ENCODE peak calls at places on chromosomes 4 and X, in five cellular contexts. One of them, this sample, is unnamed.
A peak's percentile ranks its signal among the peaks of the same experiment; 100 is the strongest.

GRCh38 chr4:106095408-106095807 is 200.1 kb downstream of the NPNT start:
- DNase-seq in A549: no peak
- DNase-seq in K562: no peak
- DNase-seq in HEK293T: no peak
- DNase-seq in HepG2: peak; percentile 32
- DNase-seq in this sample: peak; percentile 2

GRCh38 chrX:49860867-49861535 is 18.3 kb upstream of the USP27X start:
- DNase-seq in A549: no peak
- DNase-seq in HepG2: no peak
- DNase-seq in K562: peak; percentile 25
- DNase-seq in HEK293T: no peak
- DNase-seq in this sample: no peak

GRCh38 chr4:174189392-174190029 is 94.0 kb downstream of the FBXO8 start:
- DNase-seq in HEK293T: no peak
- DNase-seq in A549: no peak
- DNase-seq in HepG2: no peak
- DNase-seq in K562: no peak
- DNase-seq in this sample: no peak

GRCh38 chrX:10106801-10107200 is 50.0 kb upstream of the CLCN4 start:
- DNase-seq in A549: no peak
- DNase-seq in K562: no peak
- DNase-seq in HepG2: no peak
- DNase-seq in HEK293T: no peak
- DNase-seq in this sample: no peak

GRCh38 chr4:45350438-45350837 is 624.1 kb upstream of the GNPDA2 start:
- DNase-seq in HEK293T: no peak
- DNase-seq in A549: no peak
- DNase-seq in HepG2: no peak
- DNase-seq in K562: no peak
- DNase-seq in this sample: no peak

GRCh38 chr4:181078236-181078635 is 1165.0 kb upstream of the TENM3 start:
- DNase-seq in A549: no peak
- DNase-seq in HEK293T: no peak
- DNase-seq in K562: no peak
- DNase-seq in HepG2: no peak
- DNase-seq in this sample: peak; percentile 20

GRCh38 chr4:187283306-187283705 is 559.6 kb upstream of the FAT1 start:
- DNase-seq in A549: no peak
- DNase-seq in HEK293T: no peak
- DNase-seq in K562: no peak
- DNase-seq in HepG2: no peak
- DNase-seq in this sample: peak; percentile 46

GRCh38 chr4:1683371-1683902 is 676 bp downstream of the FAM53A start:
- DNase-seq in K562: peak; percentile 43
- DNase-seq in A549: no peak
- DNase-seq in HEK293T: no peak
- DNase-seq in HepG2: no peak
- DNase-seq in this sample: peak; percentile 88

GRCh38 chr4:15926486-15926885 is 12.1 kb downstream of the FGFBP1 start:
- DNase-seq in HepG2: no peak
- DNase-seq in K562: no peak
- DNase-seq in HEK293T: no peak
- DNase-seq in A549: no peak
- DNase-seq in this sample: peak; percentile 11

GRCh38 chr4:80097395-80098177 is 24.6 kb upstream of the ANTXR2 start:
- DNase-seq in K562: peak; percentile 68
- DNase-seq in HepG2: no peak
- DNase-seq in A549: no peak
- DNase-seq in HEK293T: no peak
- DNase-seq in this sample: peak; percentile 83

GRCh38 chrX:135396109-135396508 is 25.6 kb upstream of the SMIM10L2A start:
- DNase-seq in A549: no peak
- DNase-seq in HepG2: no peak
- DNase-seq in HEK293T: no peak
- DNase-seq in K562: no peak
- DNase-seq in this sample: peak; percentile 3

GRCh38 chrX:154506483-154507332 is 9.3 kb downstream of the FAM3A start:
- DNase-seq in HEK293T: no peak
- DNase-seq in HepG2: no peak
- DNase-seq in A549: no peak
- DNase-seq in K562: no peak
- DNase-seq in this sample: no peak

GRCh38 chr4:13547563-13548041 is 3.3 kb upstream of the NKX3-2 start:
- DNase-seq in HepG2: no peak
- DNase-seq in K562: no peak
- DNase-seq in HEK293T: no peak
- DNase-seq in A549: no peak
- DNase-seq in this sample: no peak

GRCh38 chr4:87093443-87094123 is 126.8 kb downstream of the KLHL8 start:
- DNase-seq in HEK293T: peak; percentile 65
- DNase-seq in HepG2: peak; percentile 56
- DNase-seq in K562: peak; percentile 68
- DNase-seq in A549: peak; percentile 55
- DNase-seq in this sample: peak; percentile 72

GRCh38 chr4:41264212-41264611 is 7.5 kb downstream of the UCHL1 start:
- DNase-seq in A549: no peak
- DNase-seq in HepG2: no peak
- DNase-seq in K562: no peak
- DNase-seq in HEK293T: no peak
- DNase-seq in this sample: no peak

GRCh38 chr4:4480685-4481393 is 61.0 kb downstream of the STX18 start:
- DNase-seq in HepG2: no peak
- DNase-seq in HEK293T: no peak
- DNase-seq in A549: no peak
- DNase-seq in K562: no peak
- DNase-seq in this sample: peak; percentile 41

GRCh38 chr4:10074767-10075105 is 41.9 kb downstream of the WDR1 start:
- DNase-seq in HEK293T: peak; percentile 43
- DNase-seq in A549: peak; percentile 41
- DNase-seq in HepG2: no peak
- DNase-seq in K562: peak; percentile 37
- DNase-seq in this sample: peak; percentile 70

GRCh38 chr4:19823781-19824180 is 427.9 kb upstream of the SLIT2 start:
- DNase-seq in HEK293T: peak; percentile 39
- DNase-seq in HepG2: no peak
- DNase-seq in A549: no peak
- DNase-seq in K562: no peak
- DNase-seq in this sample: no peak

GRCh38 chrX:124651031-124651430 is 304.7 kb downstream of the SH2D1A start:
- DNase-seq in A549: no peak
- DNase-seq in HepG2: no peak
- DNase-seq in HEK293T: no peak
- DNase-seq in K562: no peak
- DNase-seq in this sample: no peak

GRCh38 chr4:77818667-77819408 is at the start of gene CNOT6L:
- DNase-seq in A549: peak; percentile 5
- DNase-seq in K562: peak; percentile 70
- DNase-seq in HEK293T: peak; percentile 27
- DNase-seq in HepG2: no peak
- DNase-seq in this sample: peak; percentile 73

GRCh38 chr4:20480161-20480947 is 219.9 kb upstream of the PACRGL start:
- DNase-seq in HepG2: no peak
- DNase-seq in A549: no peak
- DNase-seq in K562: peak; percentile 59
- DNase-seq in HEK293T: no peak
- DNase-seq in this sample: no peak

GRCh38 chr4:98293089-98293887 is 32.1 kb downstream of the RAP1GDS1 start:
- DNase-seq in K562: no peak
- DNase-seq in A549: no peak
- DNase-seq in HEK293T: no peak
- DNase-seq in HepG2: no peak
- DNase-seq in this sample: peak; percentile 33

GRCh38 chr4:45692131-45692530 is 431.7 kb downstream of the GABRG1 start:
- DNase-seq in HEK293T: no peak
- DNase-seq in HepG2: no peak
- DNase-seq in K562: no peak
- DNase-seq in A549: no peak
- DNase-seq in this sample: no peak

GRCh38 chrX:154603438-154604430 is 15.3 kb downstream of the CTAG1B start:
- DNase-seq in K562: no peak
- DNase-seq in HepG2: no peak
- DNase-seq in HEK293T: peak; percentile 2
- DNase-seq in A549: peak; percentile 36
- DNase-seq in this sample: peak; percentile 57

GRCh38 chr4:153564630-153565525 is 98.7 kb downstream of the TMEM131L start:
- DNase-seq in HepG2: peak; percentile 98
- DNase-seq in A549: no peak
- DNase-seq in K562: no peak
- DNase-seq in HEK293T: no peak
- DNase-seq in this sample: peak; percentile 60

GRCh38 chr4:139770361-139770760 is 104.7 kb downstream of the MGST2 start:
- DNase-seq in HEK293T: no peak
- DNase-seq in HepG2: no peak
- DNase-seq in A549: no peak
- DNase-seq in K562: no peak
- DNase-seq in this sample: no peak

GRCh38 chr4:61277785-61278184 is 77.7 kb downstream of the ADGRL3 start:
- DNase-seq in K562: no peak
- DNase-seq in A549: no peak
- DNase-seq in HepG2: no peak
- DNase-seq in HEK293T: no peak
- DNase-seq in this sample: no peak

GRCh38 chrX:64265265-64265664 is 34.9 kb upstream of the ASB12 start:
- DNase-seq in HEK293T: no peak
- DNase-seq in A549: no peak
- DNase-seq in HepG2: no peak
- DNase-seq in K562: no peak
- DNase-seq in this sample: no peak

GRCh38 chrX:67780694-67781109 is 236.9 kb downstream of the AR start:
- DNase-seq in HEK293T: no peak
- DNase-seq in A549: no peak
- DNase-seq in HepG2: no peak
- DNase-seq in K562: peak; percentile 50
- DNase-seq in this sample: peak; percentile 78

GRCh38 chr4:111512081-111512774 is 633.0 kb upstream of the FAM241A start:
- DNase-seq in HEK293T: no peak
- DNase-seq in A549: peak; percentile 3
- DNase-seq in HepG2: no peak
- DNase-seq in K562: no peak
- DNase-seq in this sample: peak; percentile 95

GRCh38 chrX:115344885-115345653 is 55.6 kb downstream of the LUZP4 start:
- DNase-seq in HEK293T: peak; percentile 77
- DNase-seq in HepG2: peak; percentile 91
- DNase-seq in K562: no peak
- DNase-seq in A549: peak; percentile 62
- DNase-seq in this sample: peak; percentile 95

GRCh38 chr4:169774466-169775445 is 17.0 kb upstream of the HPF1 start:
- DNase-seq in K562: peak; percentile 53
- DNase-seq in HepG2: no peak
- DNase-seq in A549: no peak
- DNase-seq in HEK293T: no peak
- DNase-seq in this sample: no peak

GRCh38 chr4:70671091-70671490 is 4.8 kb upstream of the JCHAIN start:
- DNase-seq in HEK293T: no peak
- DNase-seq in A549: no peak
- DNase-seq in HepG2: no peak
- DNase-seq in K562: no peak
- DNase-seq in this sample: no peak

GRCh38 chr4:151922306-151922705 is 161.5 kb upstream of the GATB start:
- DNase-seq in HEK293T: no peak
- DNase-seq in HepG2: no peak
- DNase-seq in K562: no peak
- DNase-seq in A549: no peak
- DNase-seq in this sample: peak; percentile 4
- TF ChIP-seq BHLHE40 in HEK293T: no peak
- TF ChIP-seq BHLHE40 in HepG2: no peak
- TF ChIP-seq BHLHE40 in K562: no peak
- TF ChIP-seq BHLHE40 in A549: no peak
- TF ChIP-seq BHLHE40 in this sample: no peak

GRCh38 chr4:177964693-177965168 is 522.5 kb upstream of the AGA start:
- DNase-seq in HepG2: no peak
- DNase-seq in HEK293T: no peak
- DNase-seq in A549: no peak
- DNase-seq in K562: no peak
- DNase-seq in this sample: peak; percentile 51
- TF ChIP-seq BHLHE40 in HepG2: no peak
- TF ChIP-seq BHLHE40 in HEK293T: no peak
- TF ChIP-seq BHLHE40 in A549: no peak
- TF ChIP-seq BHLHE40 in K562: no peak
- TF ChIP-seq BHLHE40 in this sample: no peak

GRCh38 chr4:2891294-2891693 is 47.6 kb downstream of the ADD1 start:
- DNase-seq in K562: peak; percentile 10
- DNase-seq in HepG2: no peak
- DNase-seq in HEK293T: no peak
- DNase-seq in A549: no peak
- DNase-seq in this sample: peak; percentile 73
- TF ChIP-seq BHLHE40 in K562: no peak
- TF ChIP-seq BHLHE40 in HepG2: no peak
- TF ChIP-seq BHLHE40 in HEK293T: no peak
- TF ChIP-seq BHLHE40 in A549: no peak
- TF ChIP-seq BHLHE40 in this sample: no peak

DNA sequence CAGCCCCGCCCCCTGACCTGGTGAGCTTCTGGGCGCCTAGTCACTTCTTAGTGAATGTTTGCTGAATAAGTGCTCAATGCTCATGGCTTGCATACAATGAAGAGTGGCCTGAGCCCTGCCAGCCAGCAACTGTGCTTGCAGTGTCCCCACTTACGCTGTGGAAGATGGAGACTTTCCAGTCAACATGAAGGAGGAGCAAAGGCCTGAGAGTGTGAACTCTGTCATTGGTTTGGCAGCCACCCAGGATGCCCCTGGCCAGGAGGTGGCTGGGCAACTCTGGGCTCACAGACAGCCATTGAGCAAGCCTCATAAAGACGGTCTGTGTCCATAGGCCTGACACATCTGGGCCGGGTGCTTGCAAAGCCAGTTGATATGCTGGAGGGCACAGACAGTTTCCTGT is 72.1 kb upstream of the MAMLD1 start:
- DNase-seq in A549: no peak
- DNase-seq in HEK293T: no peak
- DNase-seq in HepG2: no peak
- DNase-seq in K562: no peak
- DNase-seq in this sample: no peak
- TF ChIP-seq BHLHE40 in A549: no peak
- TF ChIP-seq BHLHE40 in HEK293T: no peak
- TF ChIP-seq BHLHE40 in HepG2: no peak
- TF ChIP-seq BHLHE40 in K562: no peak
- TF ChIP-seq BHLHE40 in this sample: no peak

DNA sequence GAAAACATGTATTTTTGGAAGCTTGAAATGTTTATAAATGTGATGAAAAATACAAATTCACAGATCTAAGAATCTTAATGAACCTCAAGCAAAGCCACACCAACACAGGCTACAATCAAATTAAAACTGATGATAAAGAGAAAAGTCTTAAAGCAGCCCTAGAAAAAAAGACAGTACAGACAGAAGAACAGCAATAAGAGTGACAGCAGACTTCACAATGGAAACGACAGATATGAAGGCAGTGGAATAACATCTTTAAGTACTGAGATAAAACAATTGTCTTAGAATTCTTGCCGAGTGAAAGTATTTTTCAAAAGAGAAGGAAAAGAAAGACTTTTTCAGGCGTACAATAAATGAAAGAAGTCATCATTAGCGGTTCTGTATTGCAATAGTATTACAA is 423.6 kb upstream of the LCORL start:
- DNase-seq in HEK293T: no peak
- DNase-seq in A549: no peak
- DNase-seq in K562: no peak
- DNase-seq in HepG2: no peak
- DNase-seq in this sample: no peak
- TF ChIP-seq BHLHE40 in HEK293T: no peak
- TF ChIP-seq BHLHE40 in A549: no peak
- TF ChIP-seq BHLHE40 in K562: no peak
- TF ChIP-seq BHLHE40 in HepG2: no peak
- TF ChIP-seq BHLHE40 in this sample: no peak

This sample was measured in IMR-90.